ENCODE peak calls at places on chromosome 17, in ten cellular contexts. One of them, this sample, is unnamed. For H3K9me3, the result is how much of the 10 kb centered on the place peaks cover.

GRCh38 chr17:17189559-17189958 is 16.6 kb downstream of the PLD6 start:
- DNase-seq in Karpas-422: no peak
- DNase-seq in Peyer's patch: no peak
- DNase-seq in ascending aorta: no peak
- DNase-seq in A549: no peak
- DNase-seq in HCT116: no peak
- DNase-seq in heart right ventricle: no peak
- DNase-seq in CD8-positive, alpha-beta memory T cell: no peak
- DNase-seq in CD8-positive, alpha-beta T cell: no peak
- DNase-seq in prostate gland: no peak
- DNase-seq in this sample: no peak

GRCh38 chr17:17506181-17506741 is 10.1 kb upstream of the RASD1 start:
- DNase-seq in Karpas-422: no peak
- DNase-seq in Peyer's patch: no peak
- DNase-seq in ascending aorta: no peak
- DNase-seq in A549: no peak
- DNase-seq in HCT116: no peak
- DNase-seq in heart right ventricle: no peak
- DNase-seq in CD8-positive, alpha-beta memory T cell: no peak
- DNase-seq in CD8-positive, alpha-beta T cell: no peak
- DNase-seq in prostate gland: no peak
- DNase-seq in this sample: no peak

GRCh38 chr17:5122586-5123342 is 6.9 kb downstream of the USP6 start:
- DNase-seq in Karpas-422: no peak
- DNase-seq in Peyer's patch: no peak
- DNase-seq in ascending aorta: peak
- DNase-seq in A549: no peak
- DNase-seq in HCT116: no peak
- DNase-seq in heart right ventricle: no peak
- DNase-seq in CD8-positive, alpha-beta memory T cell: no peak
- DNase-seq in CD8-positive, alpha-beta T cell: no peak
- DNase-seq in prostate gland: no peak
- DNase-seq in this sample: no peak

GRCh38 chr17:44831270-44831770 is 1.2 kb upstream of the GJC1 start:
- DNase-seq in Karpas-422: no peak
- DNase-seq in Peyer's patch: no peak
- DNase-seq in ascending aorta: no peak
- DNase-seq in A549: no peak
- DNase-seq in HCT116: no peak
- DNase-seq in heart right ventricle: no peak
- DNase-seq in CD8-positive, alpha-beta memory T cell: no peak
- DNase-seq in CD8-positive, alpha-beta T cell: no peak
- DNase-seq in prostate gland: no peak
- DNase-seq in this sample: no peak

GRCh38 chr17:77959216-77959925 is 868 bp downstream of the TNRC6C start:
- DNase-seq in Karpas-422: no peak
- DNase-seq in Peyer's patch: peak
- DNase-seq in ascending aorta: no peak
- DNase-seq in A549: no peak
- DNase-seq in HCT116: no peak
- DNase-seq in heart right ventricle: peak
- DNase-seq in CD8-positive, alpha-beta memory T cell: peak
- DNase-seq in CD8-positive, alpha-beta T cell: peak
- DNase-seq in prostate gland: peak
- DNase-seq in this sample: peak

GRCh38 chr17:81512560-81512983 is at the start of gene ACTG1:
- DNase-seq in Karpas-422: peak
- DNase-seq in Peyer's patch: peak
- DNase-seq in ascending aorta: peak
- DNase-seq in A549: peak
- DNase-seq in HCT116: peak
- DNase-seq in heart right ventricle: peak
- DNase-seq in CD8-positive, alpha-beta memory T cell: peak
- DNase-seq in CD8-positive, alpha-beta T cell: peak
- DNase-seq in prostate gland: peak
- DNase-seq in this sample: peak

GRCh38 chr17:76695059-76695892 is 15.5 kb downstream of the MXRA7 start:
- DNase-seq in Karpas-422: no peak
- DNase-seq in Peyer's patch: no peak
- DNase-seq in ascending aorta: no peak
- DNase-seq in A549: no peak
- DNase-seq in HCT116: no peak
- DNase-seq in heart right ventricle: no peak
- DNase-seq in CD8-positive, alpha-beta memory T cell: no peak
- DNase-seq in CD8-positive, alpha-beta T cell: no peak
- DNase-seq in prostate gland: no peak
- DNase-seq in this sample: no peak

GRCh38 chr17:50721194-50722010 is 2.0 kb downstream of the LUC7L3 start:
- DNase-seq in Karpas-422: peak
- DNase-seq in Peyer's patch: no peak
- DNase-seq in ascending aorta: no peak
- DNase-seq in A549: no peak
- DNase-seq in HCT116: no peak
- DNase-seq in heart right ventricle: no peak
- DNase-seq in CD8-positive, alpha-beta memory T cell: no peak
- DNase-seq in CD8-positive, alpha-beta T cell: no peak
- DNase-seq in prostate gland: no peak
- DNase-seq in this sample: no peak

GRCh38 chr17:76484228-76484725 is 16.9 kb downstream of the AANAT start:
- DNase-seq in Karpas-422: no peak
- DNase-seq in Peyer's patch: no peak
- DNase-seq in ascending aorta: no peak
- DNase-seq in A549: no peak
- DNase-seq in HCT116: no peak
- DNase-seq in heart right ventricle: no peak
- DNase-seq in CD8-positive, alpha-beta memory T cell: no peak
- DNase-seq in CD8-positive, alpha-beta T cell: no peak
- DNase-seq in prostate gland: no peak
- DNase-seq in this sample: no peak

GRCh38 chr17:49967205-49967604 is 1.8 kb upstream of the DLX4 start:
- DNase-seq in Karpas-422: no peak
- DNase-seq in Peyer's patch: no peak
- DNase-seq in ascending aorta: no peak
- DNase-seq in A549: no peak
- DNase-seq in HCT116: no peak
- DNase-seq in heart right ventricle: no peak
- DNase-seq in CD8-positive, alpha-beta memory T cell: no peak
- DNase-seq in CD8-positive, alpha-beta T cell: no peak
- DNase-seq in prostate gland: no peak
- DNase-seq in this sample: no peak

GRCh38 chr17:7477392-7478275 is 1.8 kb downstream of the ZBTB4 start:
- DNase-seq in Karpas-422: no peak
- DNase-seq in Peyer's patch: no peak
- DNase-seq in ascending aorta: no peak
- DNase-seq in A549: peak
- DNase-seq in HCT116: no peak
- DNase-seq in heart right ventricle: peak
- DNase-seq in CD8-positive, alpha-beta memory T cell: no peak
- DNase-seq in CD8-positive, alpha-beta T cell: no peak
- DNase-seq in prostate gland: no peak
- DNase-seq in this sample: no peak

DNA sequence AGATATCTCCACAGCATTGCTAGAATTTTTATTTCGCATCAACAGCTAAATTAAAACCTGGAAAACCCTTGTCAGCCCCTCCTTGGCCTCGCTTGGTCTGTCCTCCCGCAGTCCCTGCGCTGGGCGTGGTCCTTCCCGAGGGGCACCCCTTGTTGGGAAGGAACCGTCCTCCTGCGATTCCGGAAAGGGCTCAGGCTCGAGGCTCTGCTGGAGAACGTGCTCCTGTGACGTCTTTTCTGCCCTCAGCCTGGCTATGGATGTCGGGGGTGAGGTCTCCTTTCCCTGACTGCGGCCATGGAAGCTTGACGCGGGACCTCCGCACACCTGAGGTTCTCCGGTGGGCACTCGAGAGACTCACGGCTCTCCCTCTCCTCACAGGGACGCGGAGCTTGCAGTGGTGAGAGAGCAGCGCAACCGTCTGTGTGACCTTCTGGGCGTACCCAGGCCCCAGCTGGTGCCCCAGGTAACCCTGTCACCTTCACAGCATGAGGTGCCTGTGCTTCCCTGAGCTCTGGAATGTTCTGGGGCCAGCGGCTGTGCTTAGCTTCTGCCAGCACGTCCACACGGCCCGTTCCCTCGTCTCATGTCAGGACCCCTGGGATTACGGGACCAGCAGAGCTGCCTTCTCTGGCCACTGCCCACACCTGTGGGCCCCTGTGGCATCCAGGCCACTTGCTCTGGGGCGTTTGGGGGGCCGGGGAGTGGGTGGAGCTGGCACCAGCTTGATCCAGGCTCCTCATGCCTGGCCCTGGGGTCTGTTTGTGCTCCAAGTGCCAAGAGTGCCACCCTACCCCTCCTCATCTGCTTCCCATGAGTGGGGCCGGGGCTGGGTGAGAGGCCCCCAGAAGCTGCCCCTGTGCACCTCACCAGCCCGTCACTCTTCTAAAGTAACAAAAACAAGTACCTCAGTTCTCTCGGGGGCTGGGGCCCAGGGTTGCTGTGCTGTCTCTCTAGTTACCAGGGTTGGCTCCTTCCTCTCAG is 101.5 kb upstream of the ZNF750 start:
- DNase-seq in Karpas-422: no peak
- DNase-seq in Peyer's patch: no peak
- DNase-seq in ascending aorta: peak
- DNase-seq in A549: no peak
- DNase-seq in HCT116: no peak
- DNase-seq in heart right ventricle: peak
- DNase-seq in CD8-positive, alpha-beta memory T cell: no peak
- DNase-seq in CD8-positive, alpha-beta T cell: no peak
- DNase-seq in prostate gland: no peak
- DNase-seq in this sample: no peak
- H3K9me3 ChIP-seq in Karpas-422: under half
- H3K9me3 ChIP-seq in Peyer's patch: under half
- H3K9me3 ChIP-seq in ascending aorta: under half
- H3K9me3 ChIP-seq in A549: under half
- H3K9me3 ChIP-seq in HCT116: under half
- H3K9me3 ChIP-seq in heart right ventricle: under half
- H3K9me3 ChIP-seq in CD8-positive, alpha-beta memory T cell: under half
- H3K9me3 ChIP-seq in CD8-positive, alpha-beta T cell: under half
- H3K9me3 ChIP-seq in prostate gland: under half
- H3K9me3 ChIP-seq in this sample: under half

DNA sequence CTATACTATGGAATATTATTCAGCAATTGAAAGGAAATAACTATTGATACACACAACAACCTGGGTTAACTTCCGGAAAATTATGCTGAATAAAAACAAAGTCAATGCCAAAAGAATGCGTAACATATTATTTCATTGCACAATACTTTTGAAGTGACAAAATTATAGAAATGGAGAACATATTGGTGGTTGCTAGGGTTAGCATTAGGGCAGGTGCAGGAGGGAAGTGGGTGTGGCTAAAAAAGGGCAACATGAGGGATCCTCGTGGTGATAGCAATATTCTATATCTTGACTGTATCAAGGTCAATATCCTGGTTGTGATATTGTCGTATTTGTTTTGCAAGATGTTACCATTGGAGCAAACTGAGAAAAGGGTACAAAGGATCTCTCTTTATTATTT is 34.8 kb downstream of the PIK3R5 start:
- DNase-seq in Karpas-422: no peak
- DNase-seq in Peyer's patch: no peak
- DNase-seq in ascending aorta: no peak
- DNase-seq in A549: no peak
- DNase-seq in HCT116: no peak
- DNase-seq in heart right ventricle: no peak
- DNase-seq in CD8-positive, alpha-beta memory T cell: no peak
- DNase-seq in CD8-positive, alpha-beta T cell: no peak
- DNase-seq in prostate gland: no peak
- DNase-seq in this sample: no peak
- H3K9me3 ChIP-seq in Karpas-422: under half
- H3K9me3 ChIP-seq in Peyer's patch: under half
- H3K9me3 ChIP-seq in ascending aorta: under half
- H3K9me3 ChIP-seq in A549: half or more
- H3K9me3 ChIP-seq in HCT116: under half
- H3K9me3 ChIP-seq in heart right ventricle: under half
- H3K9me3 ChIP-seq in CD8-positive, alpha-beta memory T cell: under half
- H3K9me3 ChIP-seq in CD8-positive, alpha-beta T cell: under half
- H3K9me3 ChIP-seq in prostate gland: under half
- H3K9me3 ChIP-seq in this sample: under half

DNA sequence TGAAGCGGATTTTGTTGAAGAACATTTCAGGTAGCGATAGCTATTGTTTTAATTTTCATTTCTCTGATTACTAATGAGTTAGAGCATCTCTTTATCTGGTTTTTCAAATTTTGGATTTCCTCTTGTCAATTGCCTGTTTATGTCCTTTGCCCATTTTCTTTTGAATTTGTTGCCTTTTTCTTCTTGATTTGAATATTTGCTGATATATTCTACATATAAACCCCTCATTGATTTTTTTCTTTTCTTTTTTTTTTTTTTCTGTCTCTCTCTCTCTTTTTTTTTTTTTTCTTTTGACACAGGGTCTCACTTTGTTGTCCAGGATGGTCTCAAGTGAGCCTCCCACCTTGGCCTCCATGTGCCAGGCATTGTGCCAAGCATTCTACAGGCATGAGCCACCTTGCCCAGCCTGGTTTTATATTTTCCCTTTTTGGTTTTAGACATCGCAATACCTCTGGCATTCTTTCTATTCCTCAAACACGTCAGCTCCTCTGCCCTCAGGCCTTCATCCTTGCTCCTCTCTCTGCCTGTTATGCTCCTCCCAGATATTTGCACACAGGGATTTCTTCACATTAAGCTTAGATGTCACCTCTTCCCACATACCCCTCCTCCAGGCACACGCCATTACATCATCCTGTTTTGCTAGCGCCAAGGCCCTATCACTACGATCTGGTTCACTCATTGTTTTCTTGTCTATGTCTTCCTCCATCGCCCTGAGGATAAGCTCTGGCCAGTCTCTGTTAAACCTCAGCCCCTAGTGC is 8.5 kb downstream of the SARM1 start:
- DNase-seq in Karpas-422: no peak
- DNase-seq in Peyer's patch: no peak
- DNase-seq in ascending aorta: no peak
- DNase-seq in A549: peak
- DNase-seq in HCT116: no peak
- DNase-seq in heart right ventricle: no peak
- DNase-seq in CD8-positive, alpha-beta memory T cell: no peak
- DNase-seq in CD8-positive, alpha-beta T cell: no peak
- DNase-seq in prostate gland: no peak
- DNase-seq in this sample: no peak
- H3K9me3 ChIP-seq in Karpas-422: under half
- H3K9me3 ChIP-seq in Peyer's patch: under half
- H3K9me3 ChIP-seq in ascending aorta: under half
- H3K9me3 ChIP-seq in A549: under half
- H3K9me3 ChIP-seq in HCT116: under half
- H3K9me3 ChIP-seq in heart right ventricle: under half
- H3K9me3 ChIP-seq in CD8-positive, alpha-beta memory T cell: under half
- H3K9me3 ChIP-seq in CD8-positive, alpha-beta T cell: under half
- H3K9me3 ChIP-seq in prostate gland: under half
- H3K9me3 ChIP-seq in this sample: under half

DNA sequence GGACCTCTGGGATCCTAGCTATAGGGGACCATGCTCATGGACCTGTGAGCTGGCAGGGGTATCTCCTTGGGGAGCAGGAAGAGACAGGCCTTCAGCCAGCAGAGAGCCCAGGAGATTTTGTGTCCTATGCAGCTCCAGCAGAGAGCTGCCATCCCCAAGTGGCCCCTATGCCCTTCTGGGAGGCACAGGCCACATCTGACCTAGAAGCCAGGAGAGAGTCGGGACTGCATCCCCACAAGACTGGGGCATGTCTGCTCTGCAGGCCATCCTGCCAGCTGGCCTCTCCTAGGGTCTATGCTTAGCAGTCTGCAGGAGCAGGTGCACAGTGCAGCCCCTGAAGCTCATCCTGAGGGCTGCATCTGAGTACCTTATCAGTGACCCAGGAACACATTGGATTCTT is 279.5 kb downstream of the KIF2B start:
- DNase-seq in Karpas-422: no peak
- DNase-seq in Peyer's patch: no peak
- DNase-seq in ascending aorta: no peak
- DNase-seq in A549: no peak
- DNase-seq in HCT116: no peak
- DNase-seq in heart right ventricle: no peak
- DNase-seq in CD8-positive, alpha-beta memory T cell: no peak
- DNase-seq in CD8-positive, alpha-beta T cell: no peak
- DNase-seq in prostate gland: no peak
- DNase-seq in this sample: no peak
- H3K9me3 ChIP-seq in Karpas-422: under half
- H3K9me3 ChIP-seq in Peyer's patch: under half
- H3K9me3 ChIP-seq in ascending aorta: under half
- H3K9me3 ChIP-seq in A549: under half
- H3K9me3 ChIP-seq in HCT116: half or more
- H3K9me3 ChIP-seq in heart right ventricle: under half
- H3K9me3 ChIP-seq in CD8-positive, alpha-beta memory T cell: under half
- H3K9me3 ChIP-seq in CD8-positive, alpha-beta T cell: under half
- H3K9me3 ChIP-seq in prostate gland: under half
- H3K9me3 ChIP-seq in this sample: under half